ENCODE peak calls at places on chromosome 13, in seven cellular contexts. F, R, T, K, M, A and E are unnamed samples.

GRCh38 chr13:111082240-111082639 is 32.9 kb upstream of the ARHGEF7 start:
- DNase-seq in T (no peak), R (no peak), K (no peak), M (no peak), F (peak; percentile 34), A (no peak), E (no peak)

GRCh38 chr13:112722433-112723250 is 32.8 kb downstream of the ATP11A start:
- DNase-seq in A (no peak), T (peak; percentile 75), F (no peak), M (peak; percentile 80), K (peak; percentile 68), R (no peak), E (peak; percentile 67)

GRCh38 chr13:70390968-70391367 is 282.7 kb upstream of the KLHL1 start:
- DNase-seq in M (no peak), A (no peak), T (no peak), R (no peak), F (no peak), K (no peak), E (no peak)

GRCh38 chr13:31199849-31200635 is at the start of gene B3GLCT:
- DNase-seq in K (peak; percentile 89), R (peak; percentile 86), M (peak; percentile 68), T (peak; percentile 83), A (peak; percentile 91), F (no peak), E (peak; percentile 86)

GRCh38 chr13:66312312-66313087 is 917.6 kb downstream of the PCDH9 start:
- DNase-seq in F (no peak), T (peak; percentile 21), A (no peak), M (no peak), K (no peak), R (no peak), E (no peak)

GRCh38 chr13:51451467-51452390 is 1.1 kb downstream of the INTS6 start:
- DNase-seq in F (peak; percentile 97), T (peak; percentile 84), R (peak; percentile 70), K (peak; percentile 94), M (peak; percentile 91), A (peak; percentile 77), E (peak; percentile 75)

GRCh38 chr13:31053098-31053497 is 108.6 kb downstream of the HSPH1 start:
- DNase-seq in A (no peak), T (no peak), R (no peak), M (no peak), K (peak; percentile 23), F (no peak), E (no peak)

GRCh38 chr13:85985791-85986190 is 186.6 kb upstream of the SLITRK6 start:
- DNase-seq in K (no peak), T (no peak), F (no peak), R (no peak), A (no peak), M (no peak), E (no peak)

GRCh38 chr13:66468656-66469055 is 761.5 kb downstream of the PCDH9 start:
- DNase-seq in K (no peak), R (no peak), T (no peak), A (no peak), F (no peak), M (no peak), E (no peak)

GRCh38 chr13:102183509-102184182 is 218.2 kb downstream of the FGF14 start:
- DNase-seq in R (no peak), K (no peak), T (no peak), A (no peak), M (no peak), F (no peak), E (no peak)

GRCh38 chr13:108681986-108682562 is 52.7 kb downstream of the MYO16 start:
- DNase-seq in T (no peak), A (no peak), M (no peak), R (no peak), F (no peak), K (no peak), E (no peak)

GRCh38 chr13:64369121-64369520 is 2861.0 kb downstream of the PCDH9 start:
- DNase-seq in R (no peak), F (no peak), M (no peak), K (no peak), T (no peak), A (no peak), E (no peak)

GRCh38 chr13:26697069-26697955 is 63.3 kb downstream of the GPR12 start:
- DNase-seq in F (peak; percentile 45), R (no peak), T (no peak), M (no peak), K (no peak), A (no peak), E (no peak)

GRCh38 chr13:108155185-108156106 is 59.9 kb downstream of the LIG4 start:
- DNase-seq in R (peak; percentile 40), T (peak; percentile 74), M (peak; percentile 71), A (peak; percentile 78), K (peak; percentile 80), F (no peak), E (peak; percentile 24)

GRCh38 chr13:40170982-40171381 is 495.5 kb downstream of the FOXO1 start:
- DNase-seq in T (no peak), K (no peak), M (no peak), F (no peak), A (no peak), R (no peak), E (no peak)

GRCh38 chr13:40186636-40187323 is 479.7 kb downstream of the FOXO1 start:
- DNase-seq in R (no peak), T (no peak), A (no peak), F (no peak), M (no peak), K (no peak), E (no peak)

GRCh38 chr13:70523622-70524021 is 415.4 kb upstream of the KLHL1 start:
- DNase-seq in K (no peak), M (no peak), F (no peak), A (no peak), T (no peak), R (no peak), E (no peak)

GRCh38 chr13:33058816-33059215 is 42.6 kb downstream of the KL start:
- DNase-seq in R (no peak), K (no peak), A (no peak), M (no peak), F (no peak), T (no peak), E (no peak)
- H3K36me3 ChIP-seq in R (no peaks in the 10 kb centered on the region), K (no peaks in the 10 kb centered on the region), A (no peaks in the 10 kb centered on the region), M (no peaks in the 10 kb centered on the region), F (no peaks in the 10 kb centered on the region), T (no peaks in the 10 kb centered on the region), E (no peaks in the 10 kb centered on the region)

DNA sequence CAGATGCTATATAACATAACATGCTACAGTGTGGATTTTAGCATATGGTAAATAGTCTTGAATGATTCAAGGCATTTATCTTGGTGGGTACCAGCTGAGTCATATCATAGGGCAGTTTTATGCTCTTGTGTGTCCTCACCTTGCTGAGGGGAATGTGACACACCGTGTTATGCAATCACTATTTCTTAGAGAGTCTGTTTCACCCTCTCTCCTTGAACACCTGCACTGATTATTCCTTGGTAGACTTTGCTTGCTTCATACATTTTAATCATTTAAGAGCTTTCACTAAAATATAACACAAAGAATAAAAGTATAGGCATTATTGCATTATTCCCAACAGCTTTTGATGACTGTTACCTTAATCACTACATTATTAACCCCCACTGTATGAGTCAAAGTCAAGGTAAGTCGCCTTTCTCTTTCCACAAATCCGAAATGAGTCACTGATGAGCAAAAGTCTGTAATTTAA is 239.2 kb downstream of the DCLK1 start:
- DNase-seq in T (no peak), R (no peak), F (no peak), K (no peak), M (no peak), A (no peak), E (no peak)
- H3K4me3 ChIP-seq in T (no peak overlapping the region), R (no peak overlapping the region), F (no peak overlapping the region), K (no peak overlapping the region), M (no peak overlapping the region), A (no peak overlapping the region), E (no peak overlapping the region)

DNA sequence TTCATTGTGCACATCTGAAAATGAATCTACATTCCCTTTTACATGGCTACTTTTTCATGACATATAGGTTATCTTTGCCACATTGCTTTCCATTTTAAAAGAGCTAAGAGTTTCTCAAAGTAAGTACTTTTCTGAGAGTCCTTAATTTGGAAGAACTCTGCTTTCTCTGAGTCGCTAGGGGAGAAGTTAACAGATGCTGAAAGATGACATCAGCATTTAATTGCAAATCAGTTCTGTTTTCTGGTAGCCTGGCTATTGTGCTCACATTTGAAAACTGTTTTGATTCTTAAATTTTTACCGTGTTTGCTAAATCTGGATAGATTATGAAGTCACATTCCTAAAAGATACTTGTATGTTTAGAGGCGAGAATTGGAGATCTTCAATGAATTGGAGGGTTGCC is 107.7 kb upstream of the C1QTNF9B start:
- DNase-seq in R (no peak), A (no peak), F (no peak), T (no peak), K (no peak), M (no peak), E (no peak)
- H3K27ac ChIP-seq in R (no peak overlapping the region), A (no peak overlapping the region), F (no peak overlapping the region), T (no peak overlapping the region), K (no peak overlapping the region), M (no peak overlapping the region), E (no peak overlapping the region)

GRCh38 chr13:45975337-45975736 is 77.2 kb downstream of the ZC3H13 start:
- DNase-seq in T (no peak), R (no peak), M (no peak), A (no peak), F (no peak), K (no peak), E (no peak)
- H3K36me3 ChIP-seq in T (peaks cover 8% of the 10 kb centered on the region), R (peaks cover 17% of the 10 kb centered on the region), M (peaks cover 37% of the 10 kb centered on the region), A (peaks cover 7% of the 10 kb centered on the region), F (peaks cover 29% of the 10 kb centered on the region), K (no peaks in the 10 kb centered on the region), E (no peaks in the 10 kb centered on the region)